ENCODE peak calls at places on chromosome 3, in eight cellular contexts. One of them, this sample, is unnamed.

GRCh38 chr3:120673116-120673515 is 8.9 kb downstream of the HGD start:
- DNase-seq in HFF-Myc: no peak
- DNase-seq in brain microvascular endothelial cell: no peak
- DNase-seq in cardiac fibroblast: peak
- DNase-seq in astrocyte: no peak
- DNase-seq in dorsolateral prefrontal cortex: no peak
- DNase-seq in AG04450: no peak
- DNase-seq in stomach: peak
- DNase-seq in this sample: no peak

GRCh38 chr3:35653347-35653746 is 14.0 kb downstream of the ARPP21 start:
- DNase-seq in HFF-Myc: no peak
- DNase-seq in brain microvascular endothelial cell: no peak
- DNase-seq in cardiac fibroblast: no peak
- DNase-seq in astrocyte: no peak
- DNase-seq in dorsolateral prefrontal cortex: no peak
- DNase-seq in AG04450: no peak
- DNase-seq in stomach: no peak
- DNase-seq in this sample: no peak

GRCh38 chr3:120196812-120197211 is 88.2 kb downstream of the GPR156 start:
- DNase-seq in HFF-Myc: no peak
- DNase-seq in brain microvascular endothelial cell: no peak
- DNase-seq in cardiac fibroblast: no peak
- DNase-seq in astrocyte: no peak
- DNase-seq in dorsolateral prefrontal cortex: no peak
- DNase-seq in AG04450: no peak
- DNase-seq in stomach: no peak
- DNase-seq in this sample: no peak

GRCh38 chr3:58608648-58609047 is 31.5 kb upstream of the FAM107A start:
- DNase-seq in HFF-Myc: no peak
- DNase-seq in brain microvascular endothelial cell: no peak
- DNase-seq in cardiac fibroblast: no peak
- DNase-seq in astrocyte: no peak
- DNase-seq in dorsolateral prefrontal cortex: no peak
- DNase-seq in AG04450: no peak
- DNase-seq in stomach: no peak
- DNase-seq in this sample: peak

GRCh38 chr3:11305509-11305908 is 33.3 kb downstream of the ATG7 start:
- DNase-seq in HFF-Myc: no peak
- DNase-seq in brain microvascular endothelial cell: no peak
- DNase-seq in cardiac fibroblast: no peak
- DNase-seq in astrocyte: no peak
- DNase-seq in dorsolateral prefrontal cortex: no peak
- DNase-seq in AG04450: no peak
- DNase-seq in stomach: no peak
- DNase-seq in this sample: no peak

GRCh38 chr3:126208618-126209256 is 28.4 kb upstream of the ALDH1L1 start:
- DNase-seq in HFF-Myc: peak
- DNase-seq in brain microvascular endothelial cell: peak
- DNase-seq in cardiac fibroblast: peak
- DNase-seq in astrocyte: peak
- DNase-seq in dorsolateral prefrontal cortex: peak
- DNase-seq in AG04450: peak
- DNase-seq in stomach: peak
- DNase-seq in this sample: peak

GRCh38 chr3:171328419-171329082 is 131.7 kb downstream of the TNIK start:
- DNase-seq in HFF-Myc: no peak
- DNase-seq in brain microvascular endothelial cell: no peak
- DNase-seq in cardiac fibroblast: peak
- DNase-seq in astrocyte: no peak
- DNase-seq in dorsolateral prefrontal cortex: no peak
- DNase-seq in AG04450: no peak
- DNase-seq in stomach: peak
- DNase-seq in this sample: no peak

GRCh38 chr3:108791473-108791872 is 31.1 kb upstream of the TRAT1 start:
- DNase-seq in HFF-Myc: no peak
- DNase-seq in brain microvascular endothelial cell: no peak
- DNase-seq in cardiac fibroblast: no peak
- DNase-seq in astrocyte: no peak
- DNase-seq in dorsolateral prefrontal cortex: no peak
- DNase-seq in AG04450: no peak
- DNase-seq in stomach: no peak
- DNase-seq in this sample: no peak

GRCh38 chr3:74661672-74662071 is 47.2 kb upstream of the CNTN3 start:
- DNase-seq in HFF-Myc: no peak
- DNase-seq in brain microvascular endothelial cell: no peak
- DNase-seq in cardiac fibroblast: no peak
- DNase-seq in astrocyte: no peak
- DNase-seq in dorsolateral prefrontal cortex: no peak
- DNase-seq in AG04450: no peak
- DNase-seq in stomach: no peak
- DNase-seq in this sample: no peak

GRCh38 chr3:67460841-67461240 is 193.6 kb downstream of the SUCLG2 start:
- DNase-seq in HFF-Myc: no peak
- DNase-seq in brain microvascular endothelial cell: no peak
- DNase-seq in cardiac fibroblast: peak
- DNase-seq in astrocyte: no peak
- DNase-seq in dorsolateral prefrontal cortex: no peak
- DNase-seq in AG04450: no peak
- DNase-seq in stomach: no peak
- DNase-seq in this sample: no peak

GRCh38 chr3:150329408-150329807 is 78.7 kb upstream of the TSC22D2 start:
- DNase-seq in HFF-Myc: no peak
- DNase-seq in brain microvascular endothelial cell: no peak
- DNase-seq in cardiac fibroblast: no peak
- DNase-seq in astrocyte: no peak
- DNase-seq in dorsolateral prefrontal cortex: no peak
- DNase-seq in AG04450: no peak
- DNase-seq in stomach: no peak
- DNase-seq in this sample: no peak

GRCh38 chr3:161016417-161017313 is 88.5 kb downstream of the B3GALNT1 start:
- DNase-seq in HFF-Myc: no peak
- DNase-seq in brain microvascular endothelial cell: no peak
- DNase-seq in cardiac fibroblast: no peak
- DNase-seq in astrocyte: no peak
- DNase-seq in dorsolateral prefrontal cortex: no peak
- DNase-seq in AG04450: no peak
- DNase-seq in stomach: no peak
- DNase-seq in this sample: no peak

GRCh38 chr3:183213415-183213814 is 39.6 kb upstream of the B3GNT5 start:
- DNase-seq in HFF-Myc: no peak
- DNase-seq in brain microvascular endothelial cell: no peak
- DNase-seq in cardiac fibroblast: no peak
- DNase-seq in astrocyte: no peak
- DNase-seq in dorsolateral prefrontal cortex: no peak
- DNase-seq in AG04450: no peak
- DNase-seq in stomach: no peak
- DNase-seq in this sample: no peak

GRCh38 chr3:70119892-70120291 is 120.4 kb downstream of the SAMMSON start:
- DNase-seq in HFF-Myc: no peak
- DNase-seq in brain microvascular endothelial cell: no peak
- DNase-seq in cardiac fibroblast: no peak
- DNase-seq in astrocyte: no peak
- DNase-seq in dorsolateral prefrontal cortex: no peak
- DNase-seq in AG04450: no peak
- DNase-seq in stomach: no peak
- DNase-seq in this sample: no peak

GRCh38 chr3:182214406-182214805 is 502.7 kb downstream of the SOX2 start:
- DNase-seq in HFF-Myc: no peak
- DNase-seq in brain microvascular endothelial cell: no peak
- DNase-seq in cardiac fibroblast: no peak
- DNase-seq in astrocyte: no peak
- DNase-seq in dorsolateral prefrontal cortex: no peak
- DNase-seq in AG04450: no peak
- DNase-seq in stomach: no peak
- DNase-seq in this sample: no peak

GRCh38 chr3:98986073-98986472 is 84.6 kb upstream of the DCBLD2 start:
- DNase-seq in HFF-Myc: peak
- DNase-seq in brain microvascular endothelial cell: peak
- DNase-seq in cardiac fibroblast: peak
- DNase-seq in astrocyte: peak
- DNase-seq in dorsolateral prefrontal cortex: no peak
- DNase-seq in AG04450: peak
- DNase-seq in stomach: no peak
- DNase-seq in this sample: no peak

DNA sequence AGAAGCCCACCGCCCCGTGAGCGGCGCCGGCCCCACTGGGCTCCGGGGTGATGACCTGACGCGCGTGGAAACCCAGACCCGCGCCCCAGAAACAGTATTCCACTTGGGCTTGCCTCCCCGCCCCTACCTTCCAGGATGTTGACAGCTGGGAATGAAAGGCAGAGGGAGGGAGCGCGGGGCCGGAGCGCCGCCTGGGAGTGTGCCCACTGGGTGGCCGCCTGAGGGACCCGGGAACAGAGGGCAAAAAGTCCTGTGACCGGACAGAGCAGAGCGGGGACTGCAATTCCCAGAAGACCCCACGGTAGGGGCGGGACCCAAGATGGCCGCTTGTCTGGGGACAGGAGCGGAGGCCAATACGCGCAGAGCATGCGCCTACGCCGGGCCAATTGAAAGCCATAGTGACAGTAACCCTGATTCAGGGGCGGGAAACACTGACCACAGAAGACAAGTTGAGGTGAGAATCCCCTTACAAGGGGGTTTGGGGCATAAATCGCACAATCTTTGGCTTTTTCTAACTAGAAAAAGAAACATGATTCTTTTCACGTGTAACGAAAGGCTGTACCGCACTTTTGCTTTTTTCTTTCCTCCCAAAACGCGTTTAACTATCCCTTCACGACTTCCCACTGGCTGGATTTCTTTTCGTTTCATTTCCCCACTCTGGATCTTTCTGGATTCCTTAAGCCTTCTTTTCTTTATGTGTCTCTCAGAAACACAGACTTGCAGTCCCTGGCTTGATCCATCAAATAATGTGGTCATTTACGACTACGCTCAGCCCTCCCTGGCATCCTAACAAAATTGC is at the start of gene FHIT:
- DNase-seq in HFF-Myc: peak
- DNase-seq in brain microvascular endothelial cell: peak
- DNase-seq in cardiac fibroblast: peak
- DNase-seq in astrocyte: peak
- DNase-seq in dorsolateral prefrontal cortex: peak
- DNase-seq in AG04450: peak
- DNase-seq in stomach: peak
- DNase-seq in this sample: peak
- TF ChIP-seq CTCF in HFF-Myc: no peak
- TF ChIP-seq CTCF in brain microvascular endothelial cell: no peak
- TF ChIP-seq CTCF in cardiac fibroblast: no peak
- TF ChIP-seq CTCF in astrocyte: no peak
- TF ChIP-seq CTCF in dorsolateral prefrontal cortex: peak
- TF ChIP-seq CTCF in AG04450: no peak
- TF ChIP-seq CTCF in stomach: no peak
- TF ChIP-seq CTCF in this sample: no peak

DNA sequence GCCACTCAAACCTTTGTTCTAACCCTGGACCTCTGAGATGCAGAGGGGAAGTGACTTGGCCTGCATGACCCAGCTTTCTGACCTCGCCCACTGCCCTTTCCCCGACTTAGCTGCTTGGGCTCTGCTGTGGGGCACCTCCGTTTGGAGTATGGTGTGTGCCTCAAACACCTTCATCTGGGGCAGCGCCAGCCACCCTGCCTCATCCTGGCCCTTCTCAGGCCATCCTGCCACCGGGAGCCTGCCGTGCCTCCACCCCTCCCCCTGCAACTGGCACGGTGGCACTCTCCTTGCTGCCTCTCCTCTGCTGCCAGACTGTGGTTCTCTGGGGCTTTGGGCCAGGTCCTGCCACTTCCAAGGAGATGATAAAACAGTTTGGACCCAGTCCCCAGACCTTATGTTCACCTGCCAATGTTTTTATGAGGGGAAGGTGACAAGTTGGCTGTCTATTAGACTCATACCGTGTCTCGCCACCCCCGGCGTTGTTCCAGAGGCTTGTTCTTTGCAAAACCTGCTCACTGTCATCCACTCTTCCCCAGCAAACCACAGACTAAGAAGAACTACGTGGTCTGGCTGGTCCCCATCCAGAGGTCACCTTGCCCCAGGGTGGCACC is 32.2 kb downstream of the SLC6A6 start:
- DNase-seq in HFF-Myc: no peak
- DNase-seq in brain microvascular endothelial cell: no peak
- DNase-seq in cardiac fibroblast: no peak
- DNase-seq in astrocyte: no peak
- DNase-seq in dorsolateral prefrontal cortex: no peak
- DNase-seq in AG04450: no peak
- DNase-seq in stomach: peak
- DNase-seq in this sample: peak
- H3K4me3 ChIP-seq in HFF-Myc: no peak
- H3K4me3 ChIP-seq in brain microvascular endothelial cell: no peak
- H3K4me3 ChIP-seq in cardiac fibroblast: no peak
- H3K4me3 ChIP-seq in astrocyte: no peak
- H3K4me3 ChIP-seq in dorsolateral prefrontal cortex: no peak
- H3K4me3 ChIP-seq in AG04450: no peak
- H3K4me3 ChIP-seq in stomach: peak
- H3K4me3 ChIP-seq in this sample: no peak

GRCh38 chr3:174440350-174440716 is 418.8 kb upstream of the NAALADL2 start:
- DNase-seq in HFF-Myc: peak
- DNase-seq in brain microvascular endothelial cell: no peak
- DNase-seq in cardiac fibroblast: peak
- DNase-seq in astrocyte: peak
- DNase-seq in dorsolateral prefrontal cortex: no peak
- DNase-seq in AG04450: no peak
- DNase-seq in stomach: no peak
- DNase-seq in this sample: peak

GRCh38 chr3:174439621-174440349 is 419.3 kb upstream of the NAALADL2 start:
- DNase-seq in HFF-Myc: peak
- DNase-seq in brain microvascular endothelial cell: peak
- DNase-seq in cardiac fibroblast: peak
- DNase-seq in astrocyte: peak
- DNase-seq in dorsolateral prefrontal cortex: no peak
- DNase-seq in AG04450: peak
- DNase-seq in stomach: peak
- DNase-seq in this sample: no peak

GRCh38 chr3:174441588-174442316 is 417.4 kb upstream of the NAALADL2 start:
- DNase-seq in HFF-Myc: no peak
- DNase-seq in brain microvascular endothelial cell: no peak
- DNase-seq in cardiac fibroblast: peak
- DNase-seq in astrocyte: peak
- DNase-seq in dorsolateral prefrontal cortex: no peak
- DNase-seq in AG04450: peak
- DNase-seq in stomach: no peak
- DNase-seq in this sample: no peak

GRCh38 chr3:174442317-174442682 is 416.8 kb upstream of the NAALADL2 start:
- DNase-seq in HFF-Myc: no peak
- DNase-seq in brain microvascular endothelial cell: no peak
- DNase-seq in cardiac fibroblast: peak
- DNase-seq in astrocyte: no peak
- DNase-seq in dorsolateral prefrontal cortex: no peak
- DNase-seq in AG04450: no peak
- DNase-seq in stomach: no peak
- DNase-seq in this sample: no peak

GRCh38 chr3:174440741-174441587 is 418.2 kb upstream of the NAALADL2 start:
- DNase-seq in HFF-Myc: peak
- DNase-seq in brain microvascular endothelial cell: peak
- DNase-seq in cardiac fibroblast: peak
- DNase-seq in astrocyte: peak
- DNase-seq in dorsolateral prefrontal cortex: peak
- DNase-seq in AG04450: peak
- DNase-seq in stomach: peak
- DNase-seq in this sample: peak
- TF ChIP-seq CTCF in HFF-Myc: no peak
- TF ChIP-seq CTCF in brain microvascular endothelial cell: no peak
- TF ChIP-seq CTCF in cardiac fibroblast: no peak
- TF ChIP-seq CTCF in astrocyte: no peak
- TF ChIP-seq CTCF in dorsolateral prefrontal cortex: no peak
- TF ChIP-seq CTCF in AG04450: no peak
- TF ChIP-seq CTCF in stomach: no peak
- TF ChIP-seq CTCF in this sample: no peak

GRCh38 chr3:194095464-194095863 is 40.5 kb upstream of the HES1 start:
- DNase-seq in HFF-Myc: no peak
- DNase-seq in brain microvascular endothelial cell: no peak
- DNase-seq in cardiac fibroblast: peak
- DNase-seq in astrocyte: no peak
- DNase-seq in dorsolateral prefrontal cortex: no peak
- DNase-seq in AG04450: no peak
- DNase-seq in stomach: peak
- DNase-seq in this sample: peak
- H3K4me3 ChIP-seq in HFF-Myc: no peak
- H3K4me3 ChIP-seq in brain microvascular endothelial cell: no peak
- H3K4me3 ChIP-seq in cardiac fibroblast: no peak
- H3K4me3 ChIP-seq in astrocyte: no peak
- H3K4me3 ChIP-seq in dorsolateral prefrontal cortex: no peak
- H3K4me3 ChIP-seq in AG04450: no peak
- H3K4me3 ChIP-seq in stomach: no peak
- H3K4me3 ChIP-seq in this sample: no peak